ENCODE peak calls at places on chromosomes 3 and 15, in six cellular contexts. D is ACHN, G is progenitor cell of endocrine pancreas, M is PC-3, F is activated T-cell treated with anti-CD3 and anti-CD28 coated beads for 48 hours, V is sigmoid colon. R is an unnamed sample.

GRCh38 chr15:91456251-91456718 is 356.2 kb downstream of the SV2B start:
- DNase-seq in D (peak; percentile 70), F (no peak), V (no peak), M (peak; percentile 89), G (no peak), R (no peak)

GRCh38 chr3:142501004-142501926 is 53.4 kb upstream of the XRN1 start:
- DNase-seq in M (peak; percentile 88), D (no peak), F (no peak), V (no peak), G (no peak), R (no peak)

GRCh38 chr3:52244061-52244628 is 1.4 kb upstream of the PPM1M start:
- DNase-seq in M (peak; percentile 87), V (peak; percentile 72), G (no peak), F (peak; percentile 33), D (no peak), R (no peak)

GRCh38 chr3:21718161-21718765 is 32.7 kb downstream of the ZNF385D start:
- DNase-seq in F (no peak), M (peak; percentile 97), V (no peak), G (no peak), D (peak; percentile 75), R (no peak)

GRCh38 chr15:61951949-61952348 is 108.3 kb downstream of the VPS13C start:
- DNase-seq in V (no peak), F (no peak), G (no peak), D (no peak), M (peak; percentile 2), R (no peak)

GRCh38 chr3:140216249-140216648 is 281.3 kb downstream of the CLSTN2 start:
- DNase-seq in G (no peak), V (no peak), F (no peak), D (peak; percentile 19), M (no peak), R (no peak)

GRCh38 chr15:25183581-25184330 is 229.0 kb downstream of the SNRPN start:
- DNase-seq in D (no peak), V (peak; percentile 36), G (no peak), M (no peak), F (no peak), R (no peak)

GRCh38 chr3:178320481-178321352 is 215.5 kb upstream of the KCNMB2 start:
- DNase-seq in G (no peak), M (peak; percentile 28), D (peak; percentile 68), V (peak; percentile 63), F (no peak), R (no peak)

GRCh38 chr3:155185623-155186022 is 105.5 kb downstream of the MME start:
- DNase-seq in M (peak; percentile 27), V (no peak), G (no peak), D (no peak), F (no peak), R (no peak)

GRCh38 chr15:69530234-69530633 is 77.6 kb downstream of the RPLP1 start:
- DNase-seq in M (no peak), V (no peak), D (no peak), G (no peak), F (no peak), R (no peak)

GRCh38 chr15:79086814-79087213 is 3.8 kb downstream of the RASGRF1 start:
- DNase-seq in G (no peak), F (no peak), D (no peak), V (no peak), M (no peak), R (no peak)

GRCh38 chr3:152245498-152246175 is 23.1 kb upstream of the MBNL1 start:
- DNase-seq in V (no peak), G (no peak), M (no peak), D (no peak), F (no peak), R (no peak)

GRCh38 chr15:77627581-77627980 is 5.1 kb downstream of the LINGO1 start:
- DNase-seq in F (no peak), D (no peak), G (no peak), V (no peak), M (no peak), R (no peak)

GRCh38 chr3:169134194-169134593 is 529.3 kb downstream of the MECOM start:
- DNase-seq in M (peak; percentile 27), V (no peak), F (no peak), D (no peak), G (no peak), R (no peak)

GRCh38 chr15:66095871-66096710 is 157.5 kb downstream of the MEGF11 start:
- DNase-seq in M (no peak), V (peak; percentile 55), G (no peak), F (no peak), D (no peak), R (no peak)

GRCh38 chr3:178385280-178385952 is 150.8 kb upstream of the KCNMB2 start:
- DNase-seq in V (no peak), M (peak; percentile 72), D (peak; percentile 31), G (no peak), F (no peak), R (peak; percentile 36)

GRCh38 chr3:77668398-77668797 is 628.5 kb downstream of the ROBO2 start:
- DNase-seq in G (no peak), D (no peak), V (no peak), M (no peak), F (no peak), R (no peak)

GRCh38 chr3:73060302-73060723 is 1.1 kb upstream of the EBLN2 start:
- DNase-seq in G (no peak), F (no peak), M (no peak), V (no peak), D (no peak), R (no peak)

GRCh38 chr3:51386159-51386851 is 1.2 kb downstream of the MANF start:
- DNase-seq in D (no peak), F (no peak), G (no peak), M (no peak), V (no peak), R (no peak)

GRCh38 chr15:58410353-58410752 is 21.4 kb upstream of the LIPC start:
- DNase-seq in G (no peak), V (no peak), D (peak; percentile 73), F (peak; percentile 23), M (no peak), R (no peak)

GRCh38 chr3:44924102-44925084 is 50.0 kb downstream of the TGM4 start:
- DNase-seq in D (no peak), V (no peak), F (no peak), M (peak; percentile 29), G (no peak), R (no peak)

GRCh38 chr3:172085557-172085895 is 46.1 kb downstream of the FNDC3B start:
- DNase-seq in G (no peak), M (no peak), D (no peak), V (no peak), F (no peak), R (no peak)

GRCh38 chr15:48796930-48797329 is 13.9 kb downstream of the CEP152 start:
- DNase-seq in D (peak; percentile 81), G (no peak), V (no peak), M (peak; percentile 83), F (no peak), R (no peak)

GRCh38 chr15:51094606-51095569 is at the start of gene TNFAIP8L3:
- DNase-seq in V (no peak), D (no peak), G (no peak), M (no peak), F (no peak), R (no peak)